ENCODE peak calls at places on chromosomes 4 and X, in four cellular contexts. One of them, this sample, is unnamed. For H3K9me3, the result is how much of the 10 kb centered on the place peaks cover.

GRCh38 chr4:138904793-138905192 is 110.8 kb upstream of the NOCT start:
- DNase-seq in sigmoid colon: no peak
- DNase-seq in HCT116: no peak
- DNase-seq in upper lobe of left lung: no peak
- DNase-seq in this sample: no peak

GRCh38 chr4:17494833-17495232 is 17.1 kb downstream of the QDPR start:
- DNase-seq in sigmoid colon: no peak
- DNase-seq in HCT116: no peak
- DNase-seq in upper lobe of left lung: no peak
- DNase-seq in this sample: no peak

GRCh38 chrX:111445485-111445884 is 33.5 kb upstream of the DCX start:
- DNase-seq in sigmoid colon: no peak
- DNase-seq in HCT116: peak
- DNase-seq in upper lobe of left lung: no peak
- DNase-seq in this sample: no peak

GRCh38 chr4:121147923-121148443 is 16.1 kb downstream of the TNIP3 start:
- DNase-seq in sigmoid colon: no peak
- DNase-seq in HCT116: no peak
- DNase-seq in upper lobe of left lung: no peak
- DNase-seq in this sample: no peak

GRCh38 chr4:145494666-145495065 is 13.0 kb downstream of the SMAD1 start:
- DNase-seq in sigmoid colon: no peak
- DNase-seq in HCT116: no peak
- DNase-seq in upper lobe of left lung: no peak
- DNase-seq in this sample: no peak

GRCh38 chrX:12685541-12685940 is 105.7 kb upstream of the PRPS2 start:
- DNase-seq in sigmoid colon: no peak
- DNase-seq in HCT116: no peak
- DNase-seq in upper lobe of left lung: no peak
- DNase-seq in this sample: no peak

GRCh38 chr4:55491486-55491885 is 55.2 kb downstream of the CLOCK start:
- DNase-seq in sigmoid colon: no peak
- DNase-seq in HCT116: no peak
- DNase-seq in upper lobe of left lung: no peak
- DNase-seq in this sample: no peak

GRCh38 chrX:119071381-119071780 is 1.4 kb upstream of the CT47C1 start:
- DNase-seq in sigmoid colon: no peak
- DNase-seq in HCT116: no peak
- DNase-seq in upper lobe of left lung: no peak
- DNase-seq in this sample: no peak

GRCh38 chr4:576991-577498 is 950 bp upstream of the TMEM271 start:
- DNase-seq in sigmoid colon: no peak
- DNase-seq in HCT116: no peak
- DNase-seq in upper lobe of left lung: peak
- DNase-seq in this sample: peak

GRCh38 chrX:31251336-31251735 is 179.5 kb upstream of the FTHL17 start:
- DNase-seq in sigmoid colon: no peak
- DNase-seq in HCT116: no peak
- DNase-seq in upper lobe of left lung: no peak
- DNase-seq in this sample: no peak

GRCh38 chr4:180741703-180742102 is 1501.5 kb upstream of the TENM3 start:
- DNase-seq in sigmoid colon: no peak
- DNase-seq in HCT116: no peak
- DNase-seq in upper lobe of left lung: no peak
- DNase-seq in this sample: no peak

GRCh38 chr4:188903995-188904394 is 764.8 kb downstream of the TRIML1 start:
- DNase-seq in sigmoid colon: no peak
- DNase-seq in HCT116: no peak
- DNase-seq in upper lobe of left lung: no peak
- DNase-seq in this sample: no peak

GRCh38 chr4:26058537-26058936 is 144.5 kb downstream of the SMIM20 start:
- DNase-seq in sigmoid colon: no peak
- DNase-seq in HCT116: no peak
- DNase-seq in upper lobe of left lung: no peak
- DNase-seq in this sample: no peak

GRCh38 chrX:84123585-84123984 is 64.4 kb downstream of the RPS6KA6 start:
- DNase-seq in sigmoid colon: no peak
- DNase-seq in HCT116: no peak
- DNase-seq in upper lobe of left lung: no peak
- DNase-seq in this sample: no peak

GRCh38 chr4:139241086-139241783 is 38.8 kb downstream of the MGARP start:
- DNase-seq in sigmoid colon: no peak
- DNase-seq in HCT116: no peak
- DNase-seq in upper lobe of left lung: no peak
- DNase-seq in this sample: no peak

GRCh38 chrX:112837531-112837930 is 3.1 kb downstream of the AMOT start:
- DNase-seq in sigmoid colon: no peak
- DNase-seq in HCT116: no peak
- DNase-seq in upper lobe of left lung: no peak
- DNase-seq in this sample: no peak

GRCh38 chrX:39836802-39837420 is 260.8 kb downstream of the BCOR start:
- DNase-seq in sigmoid colon: no peak
- DNase-seq in HCT116: no peak
- DNase-seq in upper lobe of left lung: no peak
- DNase-seq in this sample: no peak

GRCh38 chr4:141455651-141456050 is 180.7 kb upstream of the IL15 start:
- DNase-seq in sigmoid colon: no peak
- DNase-seq in HCT116: no peak
- DNase-seq in upper lobe of left lung: no peak
- DNase-seq in this sample: no peak

GRCh38 chrX:25344191-25344936 is 328.6 kb upstream of the ARX start:
- DNase-seq in sigmoid colon: no peak
- DNase-seq in HCT116: no peak
- DNase-seq in upper lobe of left lung: no peak
- DNase-seq in this sample: no peak

GRCh38 chrX:102085706-102086105 is 39.8 kb upstream of the TCEAL2 start:
- DNase-seq in sigmoid colon: no peak
- DNase-seq in HCT116: no peak
- DNase-seq in upper lobe of left lung: no peak
- DNase-seq in this sample: no peak

GRCh38 chr4:26087108-26087507 is 173.1 kb downstream of the SMIM20 start:
- DNase-seq in sigmoid colon: no peak
- DNase-seq in HCT116: no peak
- DNase-seq in upper lobe of left lung: no peak
- DNase-seq in this sample: no peak

GRCh38 chrX:66017659-66018170 is 22.2 kb downstream of the VSIG4 start:
- DNase-seq in sigmoid colon: no peak
- DNase-seq in HCT116: no peak
- DNase-seq in upper lobe of left lung: no peak
- DNase-seq in this sample: no peak

GRCh38 chrX:100975212-100975611 is 5.7 kb downstream of the ARL13A start:
- DNase-seq in sigmoid colon: no peak
- DNase-seq in HCT116: no peak
- DNase-seq in upper lobe of left lung: no peak
- DNase-seq in this sample: no peak

GRCh38 chr4:147498031-147498700 is 17.3 kb downstream of the EDNRA start:
- DNase-seq in sigmoid colon: no peak
- DNase-seq in HCT116: no peak
- DNase-seq in upper lobe of left lung: no peak
- DNase-seq in this sample: no peak

GRCh38 chr4:54607067-54607466 is 50.7 kb upstream of the KIT start:
- DNase-seq in sigmoid colon: no peak
- DNase-seq in HCT116: no peak
- DNase-seq in upper lobe of left lung: no peak
- DNase-seq in this sample: no peak

GRCh38 chrX:119729408-119730201 is 28.8 kb upstream of the SOWAHD start:
- DNase-seq in sigmoid colon: peak
- DNase-seq in HCT116: peak
- DNase-seq in upper lobe of left lung: no peak
- DNase-seq in this sample: peak

GRCh38 chr4:7754565-7755262 is 184.9 kb downstream of the AFAP1 start:
- DNase-seq in sigmoid colon: no peak
- DNase-seq in HCT116: no peak
- DNase-seq in upper lobe of left lung: no peak
- DNase-seq in this sample: peak
- TF ChIP-seq POLR2AphosphoS5 in sigmoid colon: no peak
- TF ChIP-seq POLR2AphosphoS5 in HCT116: no peak
- TF ChIP-seq POLR2AphosphoS5 in upper lobe of left lung: no peak
- TF ChIP-seq POLR2AphosphoS5 in this sample: no peak

GRCh38 chr4:128812360-128812958 is 3.0 kb downstream of the JADE1 start:
- DNase-seq in sigmoid colon: peak
- DNase-seq in HCT116: peak
- DNase-seq in upper lobe of left lung: no peak
- DNase-seq in this sample: no peak

GRCh38 chr4:128810871-128811570 is 1.5 kb downstream of the JADE1 start:
- DNase-seq in sigmoid colon: peak
- DNase-seq in HCT116: peak
- DNase-seq in upper lobe of left lung: peak
- DNase-seq in this sample: peak

GRCh38 chr4:128809477-128810330 is at the start of gene JADE1:
- DNase-seq in sigmoid colon: peak
- DNase-seq in HCT116: peak
- DNase-seq in upper lobe of left lung: peak
- DNase-seq in this sample: peak

GRCh38 chr4:128811571-128812359 is 2.3 kb downstream of the JADE1 start:
- DNase-seq in sigmoid colon: peak
- DNase-seq in HCT116: peak
- DNase-seq in upper lobe of left lung: peak
- DNase-seq in this sample: peak

GRCh38 chr4:128810331-128810870 is 901 bp downstream of the JADE1 start:
- DNase-seq in sigmoid colon: peak
- DNase-seq in HCT116: peak
- DNase-seq in upper lobe of left lung: no peak
- DNase-seq in this sample: peak
- TF ChIP-seq CTCF in sigmoid colon: no peak
- TF ChIP-seq CTCF in HCT116: no peak
- TF ChIP-seq CTCF in upper lobe of left lung: no peak
- TF ChIP-seq CTCF in this sample: no peak

GRCh38 chr4:28822163-28822562 is 1898.0 kb upstream of the PCDH7 start:
- DNase-seq in sigmoid colon: no peak
- DNase-seq in HCT116: no peak
- DNase-seq in upper lobe of left lung: no peak
- DNase-seq in this sample: no peak
- H3K9me3 ChIP-seq in sigmoid colon: under half
- H3K9me3 ChIP-seq in HCT116: under half
- H3K9me3 ChIP-seq in upper lobe of left lung: under half
- H3K9me3 ChIP-seq in this sample: under half

DNA sequence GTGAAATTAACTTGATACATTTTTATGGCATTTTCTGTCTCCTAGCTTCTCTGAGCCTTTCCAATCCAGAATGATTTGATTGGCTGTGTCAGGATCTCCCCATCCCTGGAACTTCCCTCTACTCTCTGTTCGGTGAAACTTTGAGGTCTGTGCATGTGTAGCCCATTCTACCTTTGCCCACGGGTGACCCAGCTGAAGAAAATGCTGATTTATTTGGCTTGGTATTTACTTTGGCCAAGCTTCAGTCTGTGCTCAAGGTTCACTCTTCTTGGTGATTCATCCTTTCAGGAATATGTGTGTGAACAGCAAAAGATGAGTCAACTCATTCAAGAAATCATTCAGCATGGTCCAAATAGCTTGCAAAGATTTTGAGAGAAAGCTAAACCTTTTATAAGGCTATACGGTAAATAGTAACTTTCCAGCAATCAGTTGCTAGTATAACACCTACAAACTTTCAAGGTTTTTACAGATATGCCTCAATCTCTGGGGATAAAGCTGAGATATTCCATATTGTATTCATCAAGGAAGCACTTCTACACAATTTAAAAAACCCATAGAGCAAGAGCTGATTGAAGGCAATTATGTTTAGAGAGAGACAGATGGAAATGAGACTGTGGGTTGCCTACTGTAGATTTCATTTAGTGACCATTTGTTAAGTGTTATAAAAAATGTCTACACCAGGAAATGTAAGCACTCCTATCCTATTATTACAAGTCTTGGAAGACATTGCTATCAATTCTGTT is 233.9 kb upstream of the CXXC4 start:
- DNase-seq in sigmoid colon: no peak
- DNase-seq in HCT116: peak
- DNase-seq in upper lobe of left lung: no peak
- DNase-seq in this sample: no peak
- TF ChIP-seq POLR2AphosphoS5 in sigmoid colon: no peak
- TF ChIP-seq POLR2AphosphoS5 in HCT116: peak
- TF ChIP-seq POLR2AphosphoS5 in upper lobe of left lung: no peak
- TF ChIP-seq POLR2AphosphoS5 in this sample: no peak

GRCh38 chrX:46059316-46059715 is 485.9 kb downstream of the ZNF674 start:
- DNase-seq in sigmoid colon: no peak
- DNase-seq in HCT116: no peak
- DNase-seq in upper lobe of left lung: peak
- DNase-seq in this sample: no peak
- TF ChIP-seq CTCF in sigmoid colon: no peak
- TF ChIP-seq CTCF in HCT116: no peak
- TF ChIP-seq CTCF in upper lobe of left lung: no peak
- TF ChIP-seq CTCF in this sample: no peak

GRCh38 chr4:18917689-18918088 is 896.1 kb upstream of the LCORL start:
- DNase-seq in sigmoid colon: no peak
- DNase-seq in HCT116: no peak
- DNase-seq in upper lobe of left lung: no peak
- DNase-seq in this sample: no peak

GRCh38 chr4:18923496-18924161 is 902.1 kb upstream of the LCORL start:
- DNase-seq in sigmoid colon: no peak
- DNase-seq in HCT116: no peak
- DNase-seq in upper lobe of left lung: no peak
- DNase-seq in this sample: no peak
- H3K9me3 ChIP-seq in sigmoid colon: under half
- H3K9me3 ChIP-seq in HCT116: under half
- H3K9me3 ChIP-seq in upper lobe of left lung: under half
- H3K9me3 ChIP-seq in this sample: under half

GRCh38 chr4:123832173-123833026 is 435.8 kb downstream of the SPRY1 start:
- DNase-seq in sigmoid colon: peak
- DNase-seq in HCT116: no peak
- DNase-seq in upper lobe of left lung: no peak
- DNase-seq in this sample: no peak
- TF ChIP-seq POLR2AphosphoS5 in sigmoid colon: peak
- TF ChIP-seq POLR2AphosphoS5 in HCT116: no peak
- TF ChIP-seq POLR2AphosphoS5 in upper lobe of left lung: peak
- TF ChIP-seq POLR2AphosphoS5 in this sample: no peak

DNA sequence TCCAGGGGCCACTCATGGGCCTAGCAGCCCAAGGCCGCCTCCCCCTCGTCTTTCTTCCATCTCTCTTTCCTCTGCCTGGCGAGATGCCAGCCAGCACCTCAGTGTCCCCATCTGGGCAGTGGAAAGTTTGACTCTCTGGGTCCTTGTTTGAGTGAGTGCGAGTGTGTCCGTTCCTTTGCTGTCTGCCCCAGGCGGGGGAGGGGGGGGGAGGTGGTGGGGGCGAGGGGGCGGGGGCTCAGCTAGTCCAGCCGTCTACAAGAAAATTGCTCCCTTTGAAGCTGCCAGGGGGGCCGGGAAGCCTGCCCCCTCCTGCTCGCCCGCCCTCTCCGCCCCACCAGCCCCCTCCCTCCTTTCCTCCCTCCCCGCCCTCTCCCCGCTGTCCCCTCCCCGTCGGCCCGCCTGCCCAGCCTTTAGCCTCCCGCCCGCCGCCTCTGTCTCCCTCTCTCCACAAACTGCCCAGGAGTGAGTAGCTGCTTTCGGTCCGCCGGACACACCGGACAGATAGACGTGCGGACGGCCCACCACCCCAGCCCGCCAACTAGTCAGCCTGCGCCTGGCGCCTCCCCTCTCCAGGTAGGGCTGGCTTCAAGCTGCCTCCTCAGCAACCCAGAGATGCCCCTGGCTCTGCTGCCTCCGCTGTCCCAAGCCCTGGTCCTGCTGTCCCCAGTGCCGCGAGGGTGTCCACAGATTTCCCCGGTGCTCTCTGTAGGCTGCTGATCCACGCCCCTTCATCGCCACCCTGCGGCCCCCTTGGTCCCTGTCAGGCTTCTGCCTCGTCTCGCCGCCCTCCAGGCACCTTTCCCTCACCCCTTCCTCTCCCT is at the start of gene BGN:
- DNase-seq in sigmoid colon: no peak
- DNase-seq in HCT116: no peak
- DNase-seq in upper lobe of left lung: peak
- DNase-seq in this sample: no peak
- TF ChIP-seq CTCF in sigmoid colon: peak
- TF ChIP-seq CTCF in HCT116: no peak
- TF ChIP-seq CTCF in upper lobe of left lung: no peak
- TF ChIP-seq CTCF in this sample: peak

This sample was measured in spleen.